ENCODE peak calls at places on chromosomes 11 and 22, in six cellular contexts. A is heart right ventricle, E is SK-N-SH, Q is HCT116, J is Peyer's patch, O is astrocyte. D is an unnamed sample.

GRCh38 chr11:19315511-19315910 is 74.8 kb upstream of the E2F8 start:
- DNase-seq in A (no peak), E (no peak), Q (no peak), J (no peak), O (no peak), D (no peak)

GRCh38 chr11:114307524-114308203 is 11.5 kb downstream of the NNMT start:
- DNase-seq in A (peak; percentile 71), E (no peak), Q (no peak), J (no peak), O (peak; percentile 89), D (no peak)

GRCh38 chr11:44624761-44625221 is 59.3 kb downstream of the CD82 start:
- DNase-seq in A (no peak), E (no peak), Q (no peak), J (peak; percentile 23), O (no peak), D (no peak)

GRCh38 chr11:45021001-45021400 is 70.3 kb upstream of the TP53I11 start:
- DNase-seq in A (peak; percentile 49), E (no peak), Q (no peak), J (no peak), O (no peak), D (no peak)

GRCh38 chr22:47582067-47582466 is 819.6 kb downstream of the TBC1D22A start:
- DNase-seq in A (no peak), E (no peak), Q (no peak), J (no peak), O (no peak), D (no peak)

GRCh38 chr11:6655790-6656580 is at the start of gene DCHS1:
- DNase-seq in A (peak; percentile 60), E (peak; percentile 96), Q (no peak), J (no peak), O (no peak), D (no peak)

GRCh38 chr11:70503878-70504240 is 105.5 kb downstream of the CTTN start:
- DNase-seq in A (no peak), E (peak; percentile 63), Q (no peak), J (peak; percentile 48), O (no peak), D (no peak)

GRCh38 chr22:30270841-30271240 is 4.2 kb upstream of the OSM start:
- DNase-seq in A (peak; percentile 66), E (no peak), Q (no peak), J (no peak), O (peak; percentile 75), D (no peak)

GRCh38 chr11:104015649-104016415 is 20.6 kb upstream of the DDI1 start:
- DNase-seq in A (no peak), E (no peak), Q (no peak), J (no peak), O (no peak), D (no peak)

GRCh38 chr22:49093192-49093880 is 734.3 kb downstream of the BRD1 start:
- DNase-seq in A (no peak), E (no peak), Q (no peak), J (no peak), O (no peak), D (no peak)

DNA sequence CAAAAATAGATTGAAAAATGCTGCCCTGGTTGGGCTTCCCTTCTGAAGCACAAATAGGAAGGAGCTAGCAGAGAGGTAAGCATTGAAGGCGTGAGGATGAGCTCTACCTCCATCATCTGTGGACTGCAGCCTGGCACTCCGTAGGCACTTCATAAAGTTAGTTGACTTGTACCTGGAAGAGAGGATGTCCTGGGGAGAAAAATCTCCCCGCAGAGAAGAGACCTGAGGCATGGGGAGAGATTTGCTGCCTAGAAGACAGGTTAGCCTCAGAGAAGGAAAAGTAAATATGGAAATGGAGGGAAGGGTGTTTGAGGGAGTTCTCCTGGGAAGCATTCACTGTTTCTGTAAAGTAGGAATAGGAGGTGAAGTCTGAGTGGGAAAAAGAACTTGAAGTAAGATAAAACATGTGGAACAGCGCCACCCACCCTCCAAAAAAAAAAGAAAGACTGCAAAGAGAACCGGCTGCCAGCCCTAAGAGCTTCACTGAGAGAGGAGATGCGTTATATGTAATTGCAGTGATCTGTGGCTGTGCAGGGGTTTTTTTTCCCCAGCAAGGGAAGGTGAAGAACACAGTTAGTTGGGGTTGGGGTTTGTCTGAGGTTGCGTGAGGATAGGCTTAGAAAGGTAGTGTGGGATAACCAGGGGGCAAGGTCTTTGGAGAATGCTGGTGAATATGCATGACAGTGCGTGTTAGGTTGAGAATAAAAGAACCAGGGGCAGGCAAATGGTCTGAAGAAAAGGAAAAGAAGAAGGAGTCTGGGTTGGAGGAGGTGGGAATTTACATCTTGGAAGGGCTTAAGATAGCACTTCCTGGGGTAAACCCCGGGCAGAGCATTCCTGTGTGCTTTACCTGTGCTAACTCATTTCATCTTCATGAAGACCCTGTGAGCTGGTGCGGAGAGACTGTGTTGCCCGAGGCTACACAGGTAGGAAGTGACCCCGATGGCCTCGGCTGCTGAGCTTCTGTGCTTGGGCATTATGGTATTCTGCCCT is 16.0 kb downstream of the TNRC6B start:
- DNase-seq in A (no peak), E (no peak), Q (no peak), J (no peak), O (no peak), D (no peak)
- TF ChIP-seq CTCF in A (peak; percentile 44), E (peak; percentile 34), Q (peak; percentile 28), J (no peak), O (peak; percentile 32), D (peak; percentile 63)

GRCh38 chr11:12812849-12813248 is 138.6 kb downstream of the TEAD1 start:
- DNase-seq in A (no peak), E (peak; percentile 67), Q (no peak), J (no peak), O (peak; percentile 36), D (no peak)
- H3K4me1 ChIP-seq in A (peaks cover 42% of the 10 kb centered on the region), E (peaks cover 62% of the 10 kb centered on the region), Q (peaks cover 94% of the 10 kb centered on the region), J (no peaks in the 10 kb centered on the region), O (peaks cover 74% of the 10 kb centered on the region), D (peaks cover 51% of the 10 kb centered on the region)

GRCh38 chr11:11022126-11022730 is 164.4 kb upstream of the ZBED5 start:
- DNase-seq in A (peak; percentile 21), E (peak; percentile 32), Q (peak; percentile 12), J (no peak), O (no peak), D (no peak)
- TF ChIP-seq CTCF in A (peak; percentile 69), E (peak; percentile 66), Q (peak; percentile 21), J (peak; percentile 60), O (peak; percentile 44), D (peak; percentile 70)

GRCh38 chr11:65919151-65920034 is at the start of gene DRAP1:
- DNase-seq in A (peak; percentile 98), E (peak; percentile 100), Q (peak; percentile 92), J (peak; percentile 99), O (peak; percentile 95), D (peak; percentile 91)

GRCh38 chr11:65920035-65920802 is 993 bp downstream of the DRAP1 start:
- DNase-seq in A (peak; percentile 17), E (no peak), Q (no peak), J (no peak), O (no peak), D (no peak)

GRCh38 chr11:65917077-65917433 is 1.8 kb downstream of the C11orf68 start:
- DNase-seq in A (no peak), E (no peak), Q (no peak), J (no peak), O (no peak), D (no peak)

GRCh38 chr11:65917434-65918210 is 1.2 kb downstream of the C11orf68 start:
- DNase-seq in A (no peak), E (no peak), Q (no peak), J (no peak), O (no peak), D (no peak)

GRCh38 chr11:65918211-65919150 is at the start of gene C11orf68:
- DNase-seq in A (peak; percentile 14), E (no peak), Q (no peak), J (no peak), O (no peak), D (no peak)
- H3K4me1 ChIP-seq in A (peaks cover 49% of the 10 kb centered on the region), E (peaks cover 45% of the 10 kb centered on the region), Q (peaks cover 60% of the 10 kb centered on the region), J (peaks cover 2% of the 10 kb centered on the region), O (peaks cover 54% of the 10 kb centered on the region), D (peaks cover 25% of the 10 kb centered on the region)

D was measured in foreskin keratinocyte.